ENCODE peak calls at places on chromosomes 16 and 17, in eight cellular contexts. One of them, this sample, is unnamed.

GRCh38 chr17:48646183-48647102 is 20.3 kb upstream of the HOXB9 start:
- DNase-seq in tibial artery: no peak
- DNase-seq in stimulated activated CD8-positive, alpha-beta memory T cell treated with anti-CD3 and anti-CD28 coated beads, Interleukin-12 subunit alpha, Interleukin-12 subunit beta, amount 100 ng/mL, for 4 hours: peak
- DNase-seq in T-helper 1 cell: no peak
- DNase-seq in activated T-cell treated with anti-CD3 and anti-CD28 coated beads, Interleukin-2, amount 50 U/mL, for 72 hours: peak
- DNase-seq in amniotic epithelial cell: no peak
- DNase-seq in mucosa of descending colon: peak
- DNase-seq in GM10248: peak
- DNase-seq in this sample: no peak

GRCh38 chr16:642189-643049 is 791 bp downstream of the MCRIP2 start:
- DNase-seq in activated T-cell treated with anti-CD3 and anti-CD28 coated beads, Interleukin-2, amount 50 U/mL, for 72 hours: peak
- DNase-seq in GM10248: peak
- DNase-seq in tibial artery: no peak
- DNase-seq in stimulated activated CD8-positive, alpha-beta memory T cell treated with anti-CD3 and anti-CD28 coated beads, Interleukin-12 subunit alpha, Interleukin-12 subunit beta, amount 100 ng/mL, for 4 hours: no peak
- DNase-seq in amniotic epithelial cell: peak
- DNase-seq in T-helper 1 cell: no peak
- DNase-seq in mucosa of descending colon: peak
- DNase-seq in this sample: peak

GRCh38 chr16:15141586-15141985 is 47.5 kb upstream of the RRN3 start:
- DNase-seq in mucosa of descending colon: no peak
- DNase-seq in stimulated activated CD8-positive, alpha-beta memory T cell treated with anti-CD3 and anti-CD28 coated beads, Interleukin-12 subunit alpha, Interleukin-12 subunit beta, amount 100 ng/mL, for 4 hours: no peak
- DNase-seq in activated T-cell treated with anti-CD3 and anti-CD28 coated beads, Interleukin-2, amount 50 U/mL, for 72 hours: no peak
- DNase-seq in tibial artery: peak
- DNase-seq in T-helper 1 cell: no peak
- DNase-seq in amniotic epithelial cell: no peak
- DNase-seq in GM10248: no peak
- DNase-seq in this sample: peak

GRCh38 chr16:8660841-8661301 is 13.5 kb upstream of the ABAT start:
- DNase-seq in GM10248: peak
- DNase-seq in tibial artery: peak
- DNase-seq in T-helper 1 cell: peak
- DNase-seq in stimulated activated CD8-positive, alpha-beta memory T cell treated with anti-CD3 and anti-CD28 coated beads, Interleukin-12 subunit alpha, Interleukin-12 subunit beta, amount 100 ng/mL, for 4 hours: peak
- DNase-seq in mucosa of descending colon: peak
- DNase-seq in activated T-cell treated with anti-CD3 and anti-CD28 coated beads, Interleukin-2, amount 50 U/mL, for 72 hours: peak
- DNase-seq in amniotic epithelial cell: peak
- DNase-seq in this sample: peak

GRCh38 chr16:29674188-29674587 is 4.8 kb upstream of the QPRT start:
- DNase-seq in activated T-cell treated with anti-CD3 and anti-CD28 coated beads, Interleukin-2, amount 50 U/mL, for 72 hours: no peak
- DNase-seq in amniotic epithelial cell: peak
- DNase-seq in stimulated activated CD8-positive, alpha-beta memory T cell treated with anti-CD3 and anti-CD28 coated beads, Interleukin-12 subunit alpha, Interleukin-12 subunit beta, amount 100 ng/mL, for 4 hours: no peak
- DNase-seq in GM10248: no peak
- DNase-seq in T-helper 1 cell: no peak
- DNase-seq in tibial artery: no peak
- DNase-seq in mucosa of descending colon: peak
- DNase-seq in this sample: no peak

GRCh38 chr17:42548070-42548837 is 4.5 kb upstream of the HSD17B1 start:
- DNase-seq in tibial artery: no peak
- DNase-seq in amniotic epithelial cell: peak
- DNase-seq in T-helper 1 cell: peak
- DNase-seq in GM10248: peak
- DNase-seq in mucosa of descending colon: peak
- DNase-seq in activated T-cell treated with anti-CD3 and anti-CD28 coated beads, Interleukin-2, amount 50 U/mL, for 72 hours: peak
- DNase-seq in stimulated activated CD8-positive, alpha-beta memory T cell treated with anti-CD3 and anti-CD28 coated beads, Interleukin-12 subunit alpha, Interleukin-12 subunit beta, amount 100 ng/mL, for 4 hours: peak
- DNase-seq in this sample: peak

GRCh38 chr16:20023190-20023589 is 50.5 kb downstream of the GPR139 start:
- DNase-seq in stimulated activated CD8-positive, alpha-beta memory T cell treated with anti-CD3 and anti-CD28 coated beads, Interleukin-12 subunit alpha, Interleukin-12 subunit beta, amount 100 ng/mL, for 4 hours: no peak
- DNase-seq in activated T-cell treated with anti-CD3 and anti-CD28 coated beads, Interleukin-2, amount 50 U/mL, for 72 hours: no peak
- DNase-seq in amniotic epithelial cell: peak
- DNase-seq in GM10248: no peak
- DNase-seq in mucosa of descending colon: peak
- DNase-seq in tibial artery: no peak
- DNase-seq in T-helper 1 cell: no peak
- DNase-seq in this sample: no peak

GRCh38 chr17:79201536-79202227 is 127.1 kb downstream of the ENGASE start:
- DNase-seq in mucosa of descending colon: no peak
- DNase-seq in activated T-cell treated with anti-CD3 and anti-CD28 coated beads, Interleukin-2, amount 50 U/mL, for 72 hours: no peak
- DNase-seq in T-helper 1 cell: no peak
- DNase-seq in GM10248: no peak
- DNase-seq in stimulated activated CD8-positive, alpha-beta memory T cell treated with anti-CD3 and anti-CD28 coated beads, Interleukin-12 subunit alpha, Interleukin-12 subunit beta, amount 100 ng/mL, for 4 hours: no peak
- DNase-seq in amniotic epithelial cell: no peak
- DNase-seq in tibial artery: no peak
- DNase-seq in this sample: peak

GRCh38 chr16:20952144-20952797 is 51.7 kb downstream of the LYRM1 start:
- DNase-seq in GM10248: no peak
- DNase-seq in activated T-cell treated with anti-CD3 and anti-CD28 coated beads, Interleukin-2, amount 50 U/mL, for 72 hours: no peak
- DNase-seq in mucosa of descending colon: no peak
- DNase-seq in T-helper 1 cell: no peak
- DNase-seq in stimulated activated CD8-positive, alpha-beta memory T cell treated with anti-CD3 and anti-CD28 coated beads, Interleukin-12 subunit alpha, Interleukin-12 subunit beta, amount 100 ng/mL, for 4 hours: no peak
- DNase-seq in tibial artery: no peak
- DNase-seq in amniotic epithelial cell: no peak
- DNase-seq in this sample: no peak

GRCh38 chr17:17520599-17521232 is 24.5 kb upstream of the RASD1 start:
- DNase-seq in amniotic epithelial cell: no peak
- DNase-seq in activated T-cell treated with anti-CD3 and anti-CD28 coated beads, Interleukin-2, amount 50 U/mL, for 72 hours: no peak
- DNase-seq in GM10248: no peak
- DNase-seq in T-helper 1 cell: no peak
- DNase-seq in stimulated activated CD8-positive, alpha-beta memory T cell treated with anti-CD3 and anti-CD28 coated beads, Interleukin-12 subunit alpha, Interleukin-12 subunit beta, amount 100 ng/mL, for 4 hours: no peak
- DNase-seq in tibial artery: no peak
- DNase-seq in mucosa of descending colon: no peak
- DNase-seq in this sample: no peak

GRCh38 chr17:1362964-1363363 is 37.1 kb downstream of the YWHAE start:
- DNase-seq in GM10248: peak
- DNase-seq in tibial artery: no peak
- DNase-seq in amniotic epithelial cell: no peak
- DNase-seq in stimulated activated CD8-positive, alpha-beta memory T cell treated with anti-CD3 and anti-CD28 coated beads, Interleukin-12 subunit alpha, Interleukin-12 subunit beta, amount 100 ng/mL, for 4 hours: no peak
- DNase-seq in activated T-cell treated with anti-CD3 and anti-CD28 coated beads, Interleukin-2, amount 50 U/mL, for 72 hours: no peak
- DNase-seq in T-helper 1 cell: no peak
- DNase-seq in mucosa of descending colon: peak
- DNase-seq in this sample: no peak

This sample was measured in upper lobe of left lung.